ENCODE peak calls at places on chromosomes 4 and X, in seven cellular contexts. L, I, C, K, W, M and H are unnamed samples. For H3K4me1, the result is how much of the 10 kb centered on the place peaks cover.

GRCh38 chrX:80556148-80556547 is 135.9 kb downstream of the TENT5D start:
- DNase-seq in W (no peak), K (no peak), I (no peak), L (no peak), C (no peak), M (no peak), H (no peak)

GRCh38 chr4:51885371-51885770 is 42.4 kb downstream of the DCUN1D4 start:
- DNase-seq in I (no peak), M (peak), W (peak), C (no peak), L (peak), K (peak), H (no peak)

GRCh38 chrX:134885336-134886016 is 105.3 kb upstream of the SMIM10 start:
- DNase-seq in I (no peak), L (no peak), W (no peak), K (no peak), M (peak), C (no peak), H (no peak)

GRCh38 chrX:45885931-45886330 is 659.3 kb downstream of the ZNF674 start:
- DNase-seq in K (no peak), C (no peak), W (no peak), M (no peak), I (no peak), L (no peak), H (no peak)

GRCh38 chrX:148134578-148134977 is 153.4 kb downstream of the FMR1NB start:
- DNase-seq in K (no peak), M (no peak), I (no peak), W (no peak), L (no peak), C (no peak), H (no peak)

GRCh38 chrX:136251042-136251991 is at the start of gene MAP7D3:
- DNase-seq in L (peak), M (peak), K (peak), C (peak), W (peak), I (peak), H (peak)

GRCh38 chrX:144219035-144219434 is 335.2 kb downstream of the UBE2NL start:
- DNase-seq in W (no peak), I (no peak), L (peak), M (no peak), K (peak), C (no peak), H (no peak)

GRCh38 chr4:113445286-113445685 is 316.3 kb downstream of the CAMK2D start:
- DNase-seq in M (no peak), W (no peak), K (no peak), I (no peak), L (peak), C (peak), H (no peak)

GRCh38 chr4:80360900-80361299 is 25.4 kb downstream of the CFAP299 start:
- DNase-seq in M (no peak), I (no peak), C (no peak), K (no peak), W (no peak), L (no peak), H (no peak)

GRCh38 chrX:40834225-40834624 is 98.9 kb upstream of the MED14 start:
- DNase-seq in L (no peak), W (no peak), I (no peak), M (no peak), K (no peak), C (no peak), H (no peak)
- H3K27ac ChIP-seq in L (no peak), W (no peak), I (no peak), M (no peak), K (no peak), C (no peak), H (no peak)

DNA sequence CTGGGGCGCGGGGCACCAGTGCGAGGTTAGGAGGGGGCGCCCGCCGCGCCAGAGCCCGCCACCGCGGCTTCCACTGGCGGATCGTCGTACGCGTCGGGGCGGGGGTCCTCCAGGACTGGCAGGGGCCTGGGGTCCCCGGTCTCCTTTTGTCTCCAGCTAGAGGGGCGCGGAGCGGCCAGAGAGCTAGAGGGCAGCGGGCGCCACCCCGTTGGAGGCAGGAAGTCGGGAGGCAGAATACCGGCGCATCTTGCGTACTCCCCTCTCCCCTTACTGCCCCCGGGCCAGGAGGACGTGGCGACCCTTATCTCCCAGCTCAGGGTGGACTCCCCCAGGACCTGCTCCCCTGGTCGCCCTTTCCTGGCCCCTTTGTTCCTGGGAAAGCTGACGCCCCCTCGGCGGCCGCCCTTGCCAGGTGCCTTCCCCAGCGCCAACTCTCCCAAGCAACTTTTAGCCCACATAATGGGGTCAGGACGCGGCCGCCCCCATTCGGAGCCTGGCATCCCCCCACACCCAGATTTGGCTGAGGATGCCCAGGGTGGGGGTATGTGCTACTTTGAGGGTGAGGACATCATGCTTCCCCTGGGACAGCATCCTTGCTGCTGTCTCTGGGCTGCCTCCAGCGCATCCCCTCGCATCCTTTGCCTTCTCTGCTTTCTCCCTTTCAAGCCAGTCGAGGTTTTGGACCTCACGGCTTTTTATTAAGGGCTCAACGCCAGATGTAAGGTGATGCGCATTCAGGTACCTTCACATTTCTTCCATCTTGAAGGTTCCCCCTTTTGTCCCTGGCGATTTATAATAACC is 976 bp downstream of the CNKSR2 start:
- DNase-seq in M (no peak), K (peak), W (peak), C (no peak), I (no peak), L (peak), H (no peak)
- H3K4me1 ChIP-seq in M (under half), K (under half), W (under half), C (under half), I (under half), L (under half), H (under half)

GRCh38 chr4:119098306-119098705 is 37.3 kb upstream of the MYOZ2 start:
- DNase-seq in L (no peak), K (no peak), I (no peak), C (no peak), W (no peak), M (no peak), H (no peak)
- H3K27ac ChIP-seq in L (peak), K (no peak), I (no peak), C (no peak), W (no peak), M (no peak), H (no peak)

DNA sequence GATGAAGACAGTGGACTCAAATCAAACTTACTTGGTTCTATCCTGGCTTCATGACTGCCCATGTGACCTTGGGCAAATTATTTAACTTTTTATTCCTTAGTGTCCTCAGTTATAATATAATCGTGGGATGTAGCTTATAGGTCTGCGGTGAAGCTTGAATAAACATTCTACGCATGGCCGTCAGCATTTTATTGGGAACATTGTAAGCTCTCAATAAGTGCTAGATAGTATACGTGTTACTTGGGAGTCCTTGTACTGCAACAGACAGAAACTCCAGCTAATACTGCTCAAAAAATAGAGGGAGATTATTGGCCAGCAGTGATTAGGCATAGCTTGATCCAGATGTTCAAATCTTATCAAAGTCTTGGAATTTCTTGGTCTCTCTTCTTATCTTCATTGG is 104.8 kb downstream of the SYTL5 start:
- DNase-seq in K (no peak), C (no peak), W (no peak), M (no peak), I (no peak), L (no peak), H (no peak)
- H3K4me1 ChIP-seq in K (under half), C (under half), W (under half), M (under half), I (under half), L (under half), H (under half)

GRCh38 chrX:30582664-30583063 is 5.1 kb upstream of the TASL start:
- DNase-seq in C (no peak), M (no peak), I (no peak), K (no peak), L (no peak), W (no peak), H (no peak)
- H3K27ac ChIP-seq in C (no peak), M (no peak), I (no peak), K (no peak), L (no peak), W (no peak), H (no peak)

GRCh38 chr4:153083447-153083921 is 120.8 kb upstream of the TRIM2 start:
- DNase-seq in M (peak), I (no peak), W (peak), C (no peak), L (peak), K (peak), H (peak)
- H3K4me1 ChIP-seq in M (under half), I (under half), W (under half), C (under half), L (under half), K (under half), H (under half)

GRCh38 chr4:55503164-55503563 is 43.5 kb downstream of the CLOCK start:
- DNase-seq in W (no peak), C (no peak), L (no peak), K (no peak), I (no peak), M (peak), H (no peak)
- H3K27ac ChIP-seq in W (no peak), C (no peak), L (no peak), K (no peak), I (no peak), M (no peak), H (no peak)